ENCODE peak calls at places on chromosomes 13 and 19, in five cellular contexts. One of them, this sample, is unnamed.

GRCh38 chr13:35475131-35475959 is 1.1 kb downstream of the MAB21L1 start:
- DNase-seq in cardiac muscle cell: peak
- DNase-seq in left ventricle myocardium inferior: no peak
- DNase-seq in aorta: peak
- DNase-seq in IMR-90: peak
- DNase-seq in this sample: no peak

GRCh38 chr13:99653526-99653925 is 152.3 kb downstream of the TM9SF2 start:
- DNase-seq in cardiac muscle cell: no peak
- DNase-seq in left ventricle myocardium inferior: no peak
- DNase-seq in aorta: no peak
- DNase-seq in IMR-90: no peak
- DNase-seq in this sample: no peak

GRCh38 chr13:79749556-79749955 is 268.6 kb downstream of the NDFIP2 start:
- DNase-seq in cardiac muscle cell: no peak
- DNase-seq in left ventricle myocardium inferior: no peak
- DNase-seq in aorta: no peak
- DNase-seq in IMR-90: no peak
- DNase-seq in this sample: no peak

GRCh38 chr13:99995503-99996176 is 14.1 kb downstream of the ZIC2 start:
- DNase-seq in cardiac muscle cell: no peak
- DNase-seq in left ventricle myocardium inferior: no peak
- DNase-seq in aorta: no peak
- DNase-seq in IMR-90: no peak
- DNase-seq in this sample: no peak

GRCh38 chr13:23928985-23929384 is 31.7 kb upstream of the C1QTNF9B start:
- DNase-seq in cardiac muscle cell: no peak
- DNase-seq in left ventricle myocardium inferior: no peak
- DNase-seq in aorta: no peak
- DNase-seq in IMR-90: peak
- DNase-seq in this sample: no peak

GRCh38 chr19:8371011-8371804 is 7.3 kb downstream of the ANGPTL4 start:
- DNase-seq in cardiac muscle cell: no peak
- DNase-seq in left ventricle myocardium inferior: no peak
- DNase-seq in aorta: no peak
- DNase-seq in IMR-90: no peak
- DNase-seq in this sample: no peak

GRCh38 chr13:43377955-43378354 is 354.6 kb downstream of the DNAJC15 start:
- DNase-seq in cardiac muscle cell: no peak
- DNase-seq in left ventricle myocardium inferior: no peak
- DNase-seq in aorta: no peak
- DNase-seq in IMR-90: peak
- DNase-seq in this sample: no peak

GRCh38 chr13:45518525-45519235 is 53.9 kb downstream of the COG3 start:
- DNase-seq in cardiac muscle cell: no peak
- DNase-seq in left ventricle myocardium inferior: no peak
- DNase-seq in aorta: no peak
- DNase-seq in IMR-90: peak
- DNase-seq in this sample: no peak

GRCh38 chr19:50877338-50877737 is 4.1 kb downstream of the KLK2 start:
- DNase-seq in cardiac muscle cell: no peak
- DNase-seq in left ventricle myocardium inferior: no peak
- DNase-seq in aorta: no peak
- DNase-seq in IMR-90: no peak
- DNase-seq in this sample: no peak

GRCh38 chr19:24141612-24142011 is 54.6 kb downstream of the ZNF254 start:
- DNase-seq in cardiac muscle cell: no peak
- DNase-seq in left ventricle myocardium inferior: no peak
- DNase-seq in aorta: no peak
- DNase-seq in IMR-90: no peak
- DNase-seq in this sample: no peak

GRCh38 chr19:13162749-13163608 is 12.8 kb downstream of the IER2 start:
- DNase-seq in cardiac muscle cell: peak
- DNase-seq in left ventricle myocardium inferior: peak
- DNase-seq in aorta: peak
- DNase-seq in IMR-90: peak
- DNase-seq in this sample: peak

GRCh38 chr19:11151181-11151580 is 4.4 kb downstream of the SPC24 start:
- DNase-seq in cardiac muscle cell: no peak
- DNase-seq in left ventricle myocardium inferior: peak
- DNase-seq in aorta: peak
- DNase-seq in IMR-90: no peak
- DNase-seq in this sample: no peak

GRCh38 chr19:10333758-10334339 is 520 bp upstream of the RAVER1 start:
- DNase-seq in cardiac muscle cell: peak
- DNase-seq in left ventricle myocardium inferior: no peak
- DNase-seq in aorta: no peak
- DNase-seq in IMR-90: no peak
- DNase-seq in this sample: no peak

GRCh38 chr19:58182577-58182988 is 278 bp upstream of the ZNF274 start:
- DNase-seq in cardiac muscle cell: no peak
- DNase-seq in left ventricle myocardium inferior: no peak
- DNase-seq in aorta: no peak
- DNase-seq in IMR-90: no peak
- DNase-seq in this sample: no peak

GRCh38 chr19:4373601-4374441 is 26.5 kb downstream of the SH3GL1 start:
- DNase-seq in cardiac muscle cell: no peak
- DNase-seq in left ventricle myocardium inferior: peak
- DNase-seq in aorta: peak
- DNase-seq in IMR-90: peak
- DNase-seq in this sample: no peak

GRCh38 chr13:48580185-48580803 is 47.4 kb upstream of the RCBTB2 start:
- DNase-seq in cardiac muscle cell: peak
- DNase-seq in left ventricle myocardium inferior: peak
- DNase-seq in aorta: peak
- DNase-seq in IMR-90: peak
- DNase-seq in this sample: peak

GRCh38 chr19:41298327-41298964 is 11.5 kb upstream of the CCDC97 start:
- DNase-seq in cardiac muscle cell: peak
- DNase-seq in left ventricle myocardium inferior: peak
- DNase-seq in aorta: peak
- DNase-seq in IMR-90: peak
- DNase-seq in this sample: no peak

GRCh38 chr13:75495938-75496337 is 14.0 kb upstream of the TBC1D4 start:
- DNase-seq in cardiac muscle cell: no peak
- DNase-seq in left ventricle myocardium inferior: no peak
- DNase-seq in aorta: no peak
- DNase-seq in IMR-90: peak
- DNase-seq in this sample: no peak

GRCh38 chr13:20161275-20161950 is 561 bp upstream of the GJA3 start:
- DNase-seq in cardiac muscle cell: peak
- DNase-seq in left ventricle myocardium inferior: no peak
- DNase-seq in aorta: no peak
- DNase-seq in IMR-90: no peak
- DNase-seq in this sample: no peak

GRCh38 chr13:94674609-94675348 is 37.6 kb downstream of the SOX21 start:
- DNase-seq in cardiac muscle cell: peak
- DNase-seq in left ventricle myocardium inferior: no peak
- DNase-seq in aorta: no peak
- DNase-seq in IMR-90: peak
- DNase-seq in this sample: peak

GRCh38 chr13:79508224-79508961 is 27.4 kb downstream of the NDFIP2 start:
- DNase-seq in cardiac muscle cell: no peak
- DNase-seq in left ventricle myocardium inferior: no peak
- DNase-seq in aorta: no peak
- DNase-seq in IMR-90: no peak
- DNase-seq in this sample: no peak

GRCh38 chr13:112855859-112856258 is 113.2 kb upstream of the MCF2L start:
- DNase-seq in cardiac muscle cell: no peak
- DNase-seq in left ventricle myocardium inferior: no peak
- DNase-seq in aorta: no peak
- DNase-seq in IMR-90: no peak
- DNase-seq in this sample: no peak

DNA sequence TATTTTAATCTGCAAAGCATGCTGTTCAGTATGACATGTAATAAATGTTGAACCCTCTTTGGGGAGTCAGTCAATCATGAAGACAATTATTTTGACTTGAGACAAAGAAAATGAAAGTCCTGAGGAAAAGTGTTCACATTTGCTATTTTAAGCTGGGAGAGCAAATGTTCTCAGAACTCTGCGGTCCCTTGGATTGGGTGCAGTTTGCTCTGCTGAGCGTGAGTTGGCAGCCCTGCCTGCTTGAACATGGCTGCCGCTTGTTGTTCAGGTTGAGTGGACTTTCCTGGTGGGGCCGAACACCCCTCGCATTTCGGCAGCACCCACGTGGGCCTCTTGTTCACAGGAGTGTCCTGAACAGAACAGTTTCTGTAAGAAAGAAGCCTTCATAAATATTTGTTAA is 10.8 kb upstream of the RNF113B start:
- DNase-seq in cardiac muscle cell: no peak
- DNase-seq in left ventricle myocardium inferior: no peak
- DNase-seq in aorta: no peak
- DNase-seq in IMR-90: no peak
- DNase-seq in this sample: no peak
- H3K27ac ChIP-seq in cardiac muscle cell: peak
- H3K27ac ChIP-seq in left ventricle myocardium inferior: peak
- H3K27ac ChIP-seq in aorta: no peak
- H3K27ac ChIP-seq in IMR-90: no peak
- H3K27ac ChIP-seq in this sample: peak

DNA sequence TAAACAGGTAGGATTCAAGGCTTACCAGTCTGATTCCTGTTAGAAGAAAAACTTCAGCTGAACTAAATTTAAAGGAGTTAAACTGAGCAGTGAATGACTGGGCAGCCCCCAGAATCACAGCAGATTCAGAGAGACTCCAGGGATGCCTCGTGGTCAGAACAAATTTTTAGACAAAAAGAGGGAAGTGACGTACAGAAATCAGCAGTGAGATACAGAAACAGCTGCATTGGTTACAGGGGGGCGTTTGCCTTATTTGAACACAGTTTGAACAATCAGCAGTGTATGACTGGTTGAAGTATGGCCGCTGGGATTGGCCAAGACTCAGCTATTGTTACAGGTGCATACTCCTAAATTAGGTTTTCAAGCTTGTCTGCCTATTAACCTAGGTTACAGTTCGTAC is 2.1 kb upstream of the SPRYD7 start:
- DNase-seq in cardiac muscle cell: no peak
- DNase-seq in left ventricle myocardium inferior: no peak
- DNase-seq in aorta: no peak
- DNase-seq in IMR-90: no peak
- DNase-seq in this sample: no peak
- H3K27ac ChIP-seq in cardiac muscle cell: no peak
- H3K27ac ChIP-seq in left ventricle myocardium inferior: no peak
- H3K27ac ChIP-seq in aorta: no peak
- H3K27ac ChIP-seq in IMR-90: no peak
- H3K27ac ChIP-seq in this sample: no peak

GRCh38 chr19:1827566-1828278 is 15.6 kb upstream of the ATP8B3 start:
- DNase-seq in cardiac muscle cell: no peak
- DNase-seq in left ventricle myocardium inferior: no peak
- DNase-seq in aorta: no peak
- DNase-seq in IMR-90: no peak
- DNase-seq in this sample: no peak

GRCh38 chr19:1824252-1824622 is 12.2 kb upstream of the ATP8B3 start:
- DNase-seq in cardiac muscle cell: no peak
- DNase-seq in left ventricle myocardium inferior: no peak
- DNase-seq in aorta: no peak
- DNase-seq in IMR-90: no peak
- DNase-seq in this sample: no peak

GRCh38 chr19:1825909-1826556 is 14.0 kb upstream of the ATP8B3 start:
- DNase-seq in cardiac muscle cell: peak
- DNase-seq in left ventricle myocardium inferior: peak
- DNase-seq in aorta: peak
- DNase-seq in IMR-90: peak
- DNase-seq in this sample: no peak

GRCh38 chr19:1828279-1829238 is 16.5 kb upstream of the ATP8B3 start:
- DNase-seq in cardiac muscle cell: no peak
- DNase-seq in left ventricle myocardium inferior: no peak
- DNase-seq in aorta: no peak
- DNase-seq in IMR-90: no peak
- DNase-seq in this sample: no peak

DNA sequence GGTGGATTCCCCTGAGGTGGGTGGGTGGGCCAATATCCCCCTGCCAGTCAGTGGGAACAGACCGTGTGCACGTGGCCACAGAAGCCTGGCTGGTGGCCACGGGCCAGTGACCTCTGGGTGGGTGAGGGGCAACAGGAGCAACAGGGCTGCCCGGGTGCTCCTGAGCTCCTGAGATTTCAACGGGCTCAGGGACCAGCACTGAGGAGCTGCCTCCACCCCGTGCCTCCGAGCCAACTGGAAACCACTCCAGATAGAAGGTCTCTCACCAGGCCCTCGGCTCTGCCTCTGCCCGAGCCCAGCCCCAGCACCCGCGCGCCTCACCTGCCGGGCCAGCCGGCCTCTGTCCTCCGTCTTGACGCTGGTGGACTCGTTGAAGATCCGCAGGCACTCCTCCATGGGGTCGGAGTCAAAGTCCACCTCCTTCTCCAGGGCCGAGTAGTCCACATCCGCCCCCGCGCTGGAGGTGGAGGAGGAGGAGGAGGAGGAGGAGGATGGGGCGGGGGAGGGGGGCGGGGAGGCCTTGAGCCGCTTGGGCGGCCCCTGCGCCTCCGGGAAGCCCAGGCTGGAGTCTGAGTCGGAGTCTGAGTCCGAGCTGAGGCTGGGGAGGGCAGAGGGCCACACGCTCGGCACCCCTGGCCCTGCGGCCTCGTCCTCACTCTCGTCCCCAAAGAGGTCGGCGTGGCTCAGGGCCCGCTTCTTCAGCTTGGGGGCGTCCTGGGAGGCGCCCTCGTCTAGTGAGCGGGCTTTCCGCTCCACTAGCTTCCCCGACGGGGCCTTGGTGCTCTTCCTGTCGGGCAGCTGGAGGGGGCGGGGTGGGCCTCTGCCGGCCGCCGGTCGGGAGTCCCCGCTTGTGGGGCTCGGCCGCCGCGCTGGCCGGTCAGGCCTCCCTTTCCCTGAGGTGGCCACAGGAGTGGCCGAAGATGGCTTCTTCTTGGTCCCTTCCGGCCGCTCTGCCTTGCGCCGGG is 14.8 kb upstream of the ATP8B3 start:
- DNase-seq in cardiac muscle cell: no peak
- DNase-seq in left ventricle myocardium inferior: no peak
- DNase-seq in aorta: no peak
- DNase-seq in IMR-90: no peak
- DNase-seq in this sample: no peak
- H3K27ac ChIP-seq in cardiac muscle cell: peak
- H3K27ac ChIP-seq in left ventricle myocardium inferior: no peak
- H3K27ac ChIP-seq in aorta: no peak
- H3K27ac ChIP-seq in IMR-90: no peak
- H3K27ac ChIP-seq in this sample: no peak

GRCh38 chr19:16454519-16454918 is 17.3 kb downstream of the EPS15L1 start:
- DNase-seq in cardiac muscle cell: no peak
- DNase-seq in left ventricle myocardium inferior: no peak
- DNase-seq in aorta: no peak
- DNase-seq in IMR-90: no peak
- DNase-seq in this sample: no peak
- H3K27ac ChIP-seq in cardiac muscle cell: peak
- H3K27ac ChIP-seq in left ventricle myocardium inferior: peak
- H3K27ac ChIP-seq in aorta: no peak
- H3K27ac ChIP-seq in IMR-90: no peak
- H3K27ac ChIP-seq in this sample: peak

This sample was measured in caudate nucleus.